ENCODE peak calls at places on chromosome 22, in eight cellular contexts. V is NAMALWA; S is RWPE1; N is activated CD4-positive, CD25-positive, alpha-beta regulatory T cell treated with anti-CD3 and anti-CD28 coated beads, Interleukin-2, amount 50 U/mL, for 72 hours; B is T-helper 1 cell; M is left lobe of liver; P is retina; D is NCI-H1092 treated with DMSO at 0.1 percent for 48 hours. E is an unnamed sample.

GRCh38 chr22:22558972-22559603 is at the start of gene PRAME:
- DNase-seq in V (peak; percentile 80), S (peak; percentile 8), N (peak; percentile 74), B (peak; percentile 32), M (no peak), P (peak; percentile 49), D (peak; percentile 61), E (peak; percentile 39)

GRCh38 chr22:50507421-50507990 is at the start of gene LMF2:
- DNase-seq in V (peak; percentile 86), S (peak; percentile 83), N (peak; percentile 93), B (peak; percentile 88), M (peak; percentile 92), P (peak; percentile 81), D (peak; percentile 63), E (peak; percentile 88)

GRCh38 chr22:36505998-36506635 is 723 bp downstream of the FOXRED2 start:
- DNase-seq in V (no peak), S (no peak), N (no peak), B (no peak), M (peak; percentile 54), P (no peak), D (no peak), E (no peak)

GRCh38 chr22:43420991-43421665 is 9.3 kb downstream of the MPPED1 start:
- DNase-seq in V (no peak), S (no peak), N (no peak), B (no peak), M (no peak), P (no peak), D (no peak), E (no peak)

GRCh38 chr22:37661160-37661924 is 2.8 kb downstream of the PDXP start:
- DNase-seq in V (peak; percentile 56), S (no peak), N (no peak), B (no peak), M (no peak), P (peak; percentile 79), D (peak; percentile 43), E (no peak)

GRCh38 chr22:48065852-48066251 is 1303.4 kb downstream of the TBC1D22A start:
- DNase-seq in V (no peak), S (no peak), N (no peak), B (no peak), M (no peak), P (peak; percentile 30), D (no peak), E (no peak)

GRCh38 chr22:22934543-22935055 is 47.0 kb downstream of the IGLL5 start:
- DNase-seq in V (peak; percentile 66), S (no peak), N (no peak), B (no peak), M (no peak), P (no peak), D (no peak), E (no peak)

GRCh38 chr22:43789452-43789851 is 22.7 kb downstream of the EFCAB6 start:
- DNase-seq in V (no peak), S (peak; percentile 50), N (no peak), B (no peak), M (no peak), P (no peak), D (no peak), E (no peak)

GRCh38 chr22:45603631-45604030 is 68.0 kb upstream of the ATXN10 start:
- DNase-seq in V (no peak), S (no peak), N (no peak), B (no peak), M (no peak), P (no peak), D (no peak), E (no peak)

GRCh38 chr22:19693981-19694670 is 20.2 kb upstream of the SEPTIN5 start:
- DNase-seq in V (no peak), S (no peak), N (no peak), B (no peak), M (no peak), P (no peak), D (no peak), E (no peak)

GRCh38 chr22:24179478-24180210 is 1.6 kb upstream of the SUSD2 start:
- DNase-seq in V (no peak), S (no peak), N (no peak), B (no peak), M (no peak), P (no peak), D (no peak), E (no peak)

GRCh38 chr22:46626911-46627805 is 7.0 kb downstream of the GRAMD4 start:
- DNase-seq in V (no peak), S (peak; percentile 82), N (no peak), B (no peak), M (peak; percentile 46), P (no peak), D (no peak), E (no peak)

GRCh38 chr22:49159711-49160110 is 668.0 kb downstream of the BRD1 start:
- DNase-seq in V (no peak), S (no peak), N (no peak), B (no peak), M (no peak), P (no peak), D (no peak), E (no peak)

GRCh38 chr22:35037089-35037488 is 28.9 kb upstream of the ISX start:
- DNase-seq in V (peak; percentile 36), S (no peak), N (no peak), B (no peak), M (no peak), P (peak; percentile 23), D (no peak), E (no peak)

GRCh38 chr22:49091451-49091850 is 736.2 kb downstream of the BRD1 start:
- DNase-seq in V (no peak), S (no peak), N (no peak), B (no peak), M (no peak), P (no peak), D (no peak), E (no peak)

GRCh38 chr22:50342651-50343540 is at the start of gene PPP6R2:
- DNase-seq in V (peak; percentile 81), S (peak; percentile 63), N (peak; percentile 94), B (peak; percentile 76), M (peak; percentile 88), P (peak; percentile 74), D (no peak), E (peak; percentile 88)

GRCh38 chr22:27581688-27582087 is 219.9 kb downstream of the MN1 start:
- DNase-seq in V (no peak), S (no peak), N (no peak), B (no peak), M (no peak), P (no peak), D (no peak), E (no peak)

GRCh38 chr22:28810839-28811491 is 10.6 kb upstream of the XBP1 start:
- DNase-seq in V (no peak), S (no peak), N (no peak), B (no peak), M (no peak), P (peak; percentile 36), D (no peak), E (no peak)

GRCh38 chr22:38618682-38619081 is 37.5 kb downstream of the FAM227A start:
- DNase-seq in V (no peak), S (no peak), N (no peak), B (no peak), M (no peak), P (no peak), D (no peak), E (no peak)

GRCh38 chr22:50463188-50463900 is 11.5 kb downstream of the SBF1 start:
- DNase-seq in V (no peak), S (no peak), N (no peak), B (no peak), M (no peak), P (no peak), D (no peak), E (no peak)

GRCh38 chr22:31144223-31144622 is 3.9 kb upstream of the PLA2G3 start:
- DNase-seq in V (no peak), S (no peak), N (no peak), B (no peak), M (no peak), P (no peak), D (no peak), E (no peak)

GRCh38 chr22:26273011-26273675 is 103.9 kb downstream of the SEZ6L start:
- DNase-seq in V (no peak), S (no peak), N (no peak), B (no peak), M (no peak), P (no peak), D (peak; percentile 98), E (no peak)

GRCh38 chr22:32473388-32473952 is 1.1 kb upstream of the FBXO7 start:
- DNase-seq in V (peak; percentile 90), S (peak; percentile 23), N (no peak), B (no peak), M (peak; percentile 57), P (peak; percentile 58), D (peak; percentile 70), E (peak; percentile 34)

GRCh38 chr22:36383110-36383581 is 4.6 kb downstream of the MYH9 start:
- DNase-seq in V (peak; percentile 22), S (no peak), N (peak; percentile 62), B (no peak), M (peak; percentile 53), P (no peak), D (no peak), E (peak; percentile 49)

GRCh38 chr22:23904855-23905254 is 10.7 kb downstream of the MIF start:
- DNase-seq in V (peak; percentile 56), S (no peak), N (no peak), B (no peak), M (no peak), P (no peak), D (no peak), E (no peak)

E was measured in CD4-positive, alpha-beta T cell.